ENCODE peak calls at places on chromosomes 6 and 20, in ten cellular contexts. One of them, this sample, is unnamed.

GRCh38 chr6:66326228-66326627 is 619.2 kb upstream of the EYS start:
- DNase-seq in uterus: no peak
- DNase-seq in heart left ventricle: no peak
- DNase-seq in IMR-90: no peak
- DNase-seq in ovary: no peak
- DNase-seq in A549: peak
- DNase-seq in spleen: no peak
- DNase-seq in breast epithelium: no peak
- DNase-seq in endothelial cell of umbilical vein: no peak
- DNase-seq in body of pancreas: no peak
- DNase-seq in this sample: no peak

GRCh38 chr6:107509506-107509905 is 19.6 kb downstream of the SOBP start:
- DNase-seq in uterus: no peak
- DNase-seq in heart left ventricle: no peak
- DNase-seq in IMR-90: peak
- DNase-seq in ovary: no peak
- DNase-seq in A549: no peak
- DNase-seq in spleen: no peak
- DNase-seq in breast epithelium: no peak
- DNase-seq in endothelial cell of umbilical vein: peak
- DNase-seq in body of pancreas: peak
- DNase-seq in this sample: no peak

GRCh38 chr20:36569847-36570429 is 3.5 kb upstream of the TGIF2 start:
- DNase-seq in uterus: no peak
- DNase-seq in heart left ventricle: no peak
- DNase-seq in IMR-90: peak
- DNase-seq in ovary: no peak
- DNase-seq in A549: no peak
- DNase-seq in spleen: no peak
- DNase-seq in breast epithelium: no peak
- DNase-seq in endothelial cell of umbilical vein: no peak
- DNase-seq in body of pancreas: no peak
- DNase-seq in this sample: no peak

GRCh38 chr6:21914121-21914973 is 320.8 kb downstream of the SOX4 start:
- DNase-seq in uterus: peak
- DNase-seq in heart left ventricle: peak
- DNase-seq in IMR-90: peak
- DNase-seq in ovary: no peak
- DNase-seq in A549: no peak
- DNase-seq in spleen: no peak
- DNase-seq in breast epithelium: peak
- DNase-seq in endothelial cell of umbilical vein: peak
- DNase-seq in body of pancreas: peak
- DNase-seq in this sample: peak

GRCh38 chr6:53975966-53976610 is 135.2 kb upstream of the MLIP start:
- DNase-seq in uterus: no peak
- DNase-seq in heart left ventricle: no peak
- DNase-seq in IMR-90: peak
- DNase-seq in ovary: no peak
- DNase-seq in A549: no peak
- DNase-seq in spleen: no peak
- DNase-seq in breast epithelium: no peak
- DNase-seq in endothelial cell of umbilical vein: no peak
- DNase-seq in body of pancreas: no peak
- DNase-seq in this sample: no peak

GRCh38 chr6:166636191-166636938 is 9.3 kb upstream of the RPS6KA2 start:
- DNase-seq in uterus: no peak
- DNase-seq in heart left ventricle: no peak
- DNase-seq in IMR-90: no peak
- DNase-seq in ovary: no peak
- DNase-seq in A549: no peak
- DNase-seq in spleen: no peak
- DNase-seq in breast epithelium: no peak
- DNase-seq in endothelial cell of umbilical vein: no peak
- DNase-seq in body of pancreas: no peak
- DNase-seq in this sample: no peak

GRCh38 chr6:26613717-26614683 is 17.2 kb downstream of the ABT1 start:
- DNase-seq in uterus: no peak
- DNase-seq in heart left ventricle: no peak
- DNase-seq in IMR-90: no peak
- DNase-seq in ovary: no peak
- DNase-seq in A549: no peak
- DNase-seq in spleen: no peak
- DNase-seq in breast epithelium: no peak
- DNase-seq in endothelial cell of umbilical vein: no peak
- DNase-seq in body of pancreas: peak
- DNase-seq in this sample: no peak

GRCh38 chr20:36478137-36478905 is 63.0 kb upstream of the MYL9 start:
- DNase-seq in uterus: no peak
- DNase-seq in heart left ventricle: no peak
- DNase-seq in IMR-90: peak
- DNase-seq in ovary: no peak
- DNase-seq in A549: no peak
- DNase-seq in spleen: no peak
- DNase-seq in breast epithelium: no peak
- DNase-seq in endothelial cell of umbilical vein: no peak
- DNase-seq in body of pancreas: no peak
- DNase-seq in this sample: no peak

GRCh38 chr6:52284131-52284459 is 447 bp downstream of the MCM3 start:
- DNase-seq in uterus: no peak
- DNase-seq in heart left ventricle: no peak
- DNase-seq in IMR-90: peak
- DNase-seq in ovary: no peak
- DNase-seq in A549: no peak
- DNase-seq in spleen: no peak
- DNase-seq in breast epithelium: no peak
- DNase-seq in endothelial cell of umbilical vein: no peak
- DNase-seq in body of pancreas: peak
- DNase-seq in this sample: peak

GRCh38 chr6:34528996-34529664 is 27.0 kb downstream of the SPDEF start:
- DNase-seq in uterus: no peak
- DNase-seq in heart left ventricle: peak
- DNase-seq in IMR-90: no peak
- DNase-seq in ovary: no peak
- DNase-seq in A549: no peak
- DNase-seq in spleen: peak
- DNase-seq in breast epithelium: no peak
- DNase-seq in endothelial cell of umbilical vein: no peak
- DNase-seq in body of pancreas: no peak
- DNase-seq in this sample: no peak

GRCh38 chr6:34526241-34526972 is 29.7 kb downstream of the SPDEF start:
- DNase-seq in uterus: peak
- DNase-seq in heart left ventricle: peak
- DNase-seq in IMR-90: no peak
- DNase-seq in ovary: peak
- DNase-seq in A549: no peak
- DNase-seq in spleen: peak
- DNase-seq in breast epithelium: no peak
- DNase-seq in endothelial cell of umbilical vein: no peak
- DNase-seq in body of pancreas: no peak
- DNase-seq in this sample: no peak

GRCh38 chr6:34527751-34528670 is 28.1 kb downstream of the SPDEF start:
- DNase-seq in uterus: no peak
- DNase-seq in heart left ventricle: peak
- DNase-seq in IMR-90: no peak
- DNase-seq in ovary: peak
- DNase-seq in A549: no peak
- DNase-seq in spleen: peak
- DNase-seq in breast epithelium: no peak
- DNase-seq in endothelial cell of umbilical vein: no peak
- DNase-seq in body of pancreas: no peak
- DNase-seq in this sample: no peak

GRCh38 chr6:34525431-34526175 is 30.5 kb downstream of the SPDEF start:
- DNase-seq in uterus: no peak
- DNase-seq in heart left ventricle: peak
- DNase-seq in IMR-90: no peak
- DNase-seq in ovary: peak
- DNase-seq in A549: no peak
- DNase-seq in spleen: peak
- DNase-seq in breast epithelium: no peak
- DNase-seq in endothelial cell of umbilical vein: no peak
- DNase-seq in body of pancreas: no peak
- DNase-seq in this sample: no peak

DNA sequence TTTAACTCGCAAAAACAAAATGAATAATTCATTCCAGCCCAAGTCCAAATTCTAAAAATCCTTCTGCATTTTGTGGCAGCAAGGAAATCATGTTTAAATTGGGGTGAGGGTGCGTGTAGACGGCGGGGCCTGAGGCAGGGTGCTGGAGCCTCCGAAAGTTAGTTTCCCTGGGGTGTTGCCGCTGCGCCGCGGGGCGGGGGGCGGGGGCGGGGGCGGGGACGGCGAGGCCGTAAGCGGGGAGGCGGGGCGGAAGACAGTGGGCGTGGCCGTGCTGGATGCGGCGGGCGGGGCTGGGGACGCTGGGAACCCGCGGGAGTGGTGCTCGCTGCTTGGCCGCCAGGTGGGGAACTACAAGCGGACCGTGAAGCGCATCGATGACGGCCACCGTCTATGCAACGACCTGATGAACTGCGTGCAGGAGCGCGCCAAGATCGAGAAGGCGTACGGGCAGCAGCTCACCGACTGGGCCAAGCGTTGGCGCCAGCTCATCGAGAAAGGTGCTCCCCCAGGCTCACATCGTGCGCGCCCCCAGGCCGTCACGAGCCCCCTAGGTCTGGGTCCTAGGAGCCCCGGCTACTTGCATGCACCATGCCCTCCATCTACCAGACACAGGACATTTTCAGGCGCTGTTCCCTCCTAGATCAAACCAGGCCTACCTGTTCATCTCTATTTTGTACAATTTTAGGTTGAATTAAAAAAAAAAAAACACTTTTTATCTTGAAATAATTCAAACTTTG is 29.0 kb downstream of the SPDEF start:
- DNase-seq in uterus: peak
- DNase-seq in heart left ventricle: peak
- DNase-seq in IMR-90: peak
- DNase-seq in ovary: peak
- DNase-seq in A549: peak
- DNase-seq in spleen: peak
- DNase-seq in breast epithelium: peak
- DNase-seq in endothelial cell of umbilical vein: peak
- DNase-seq in body of pancreas: peak
- DNase-seq in this sample: peak
- TF ChIP-seq POLR2A in uterus: peak
- TF ChIP-seq POLR2A in heart left ventricle: no peak
- TF ChIP-seq POLR2A in IMR-90: no peak
- TF ChIP-seq POLR2A in ovary: no peak
- TF ChIP-seq POLR2A in A549: peak
- TF ChIP-seq POLR2A in spleen: no peak
- TF ChIP-seq POLR2A in breast epithelium: no peak
- TF ChIP-seq POLR2A in endothelial cell of umbilical vein: peak
- TF ChIP-seq POLR2A in body of pancreas: no peak
- TF ChIP-seq POLR2A in this sample: no peak

GRCh38 chr6:144149894-144150672 is at the start of gene STX11:
- DNase-seq in uterus: peak
- DNase-seq in heart left ventricle: peak
- DNase-seq in IMR-90: peak
- DNase-seq in ovary: peak
- DNase-seq in A549: peak
- DNase-seq in spleen: peak
- DNase-seq in breast epithelium: peak
- DNase-seq in endothelial cell of umbilical vein: peak
- DNase-seq in body of pancreas: peak
- DNase-seq in this sample: peak
- TF ChIP-seq POLR2A in uterus: peak
- TF ChIP-seq POLR2A in heart left ventricle: no peak
- TF ChIP-seq POLR2A in IMR-90: no peak
- TF ChIP-seq POLR2A in ovary: no peak
- TF ChIP-seq POLR2A in A549: no peak
- TF ChIP-seq POLR2A in spleen: peak
- TF ChIP-seq POLR2A in breast epithelium: no peak
- TF ChIP-seq POLR2A in endothelial cell of umbilical vein: peak
- TF ChIP-seq POLR2A in body of pancreas: peak
- TF ChIP-seq POLR2A in this sample: no peak

DNA sequence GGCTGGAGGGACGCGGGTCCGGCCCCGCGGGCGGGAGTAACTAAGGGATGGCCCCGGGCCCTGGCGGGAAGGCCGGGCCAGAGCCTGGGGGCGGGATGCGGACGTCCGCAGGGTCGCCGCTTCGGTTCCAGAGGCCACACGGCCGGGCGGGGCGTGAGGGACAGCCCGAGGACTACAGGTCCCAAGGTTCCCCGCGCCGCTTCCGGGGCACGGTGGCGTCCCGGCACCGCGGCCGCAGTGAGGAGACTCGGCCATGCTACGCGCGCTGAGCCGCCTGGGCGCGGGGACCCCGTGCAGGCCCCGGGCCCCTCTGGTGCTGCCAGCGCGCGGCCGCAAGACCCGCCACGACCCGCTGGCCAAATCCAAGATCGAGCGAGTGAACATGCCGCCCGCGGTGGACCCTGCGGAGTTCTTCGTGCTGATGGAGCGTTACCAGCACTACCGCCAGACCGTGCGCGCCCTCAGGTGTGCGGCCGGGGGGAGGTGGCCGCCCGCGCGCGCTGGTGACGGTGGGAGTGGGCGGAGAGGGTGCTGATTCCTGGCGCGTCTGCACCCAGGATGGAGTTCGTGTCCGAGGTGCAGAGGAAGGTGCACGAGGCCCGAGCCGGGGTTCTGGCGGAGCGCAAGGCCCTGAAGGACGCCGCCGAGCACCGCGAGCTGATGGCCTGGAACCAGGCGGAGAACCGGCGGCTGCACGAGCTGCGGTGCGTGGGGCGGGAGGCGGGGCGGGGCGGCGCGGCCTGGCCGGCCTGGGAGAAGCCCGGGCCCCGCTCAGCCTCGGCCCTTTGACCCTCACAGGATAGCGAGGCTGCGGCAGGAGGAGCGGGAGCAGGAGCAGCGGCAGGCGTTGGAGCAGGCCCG is at the start of gene MRPS26:
- DNase-seq in uterus: peak
- DNase-seq in heart left ventricle: peak
- DNase-seq in IMR-90: peak
- DNase-seq in ovary: peak
- DNase-seq in A549: peak
- DNase-seq in spleen: peak
- DNase-seq in breast epithelium: peak
- DNase-seq in endothelial cell of umbilical vein: peak
- DNase-seq in body of pancreas: peak
- DNase-seq in this sample: peak
- TF ChIP-seq POLR2A in uterus: peak
- TF ChIP-seq POLR2A in heart left ventricle: no peak
- TF ChIP-seq POLR2A in IMR-90: no peak
- TF ChIP-seq POLR2A in ovary: peak
- TF ChIP-seq POLR2A in A549: peak
- TF ChIP-seq POLR2A in spleen: peak
- TF ChIP-seq POLR2A in breast epithelium: peak
- TF ChIP-seq POLR2A in endothelial cell of umbilical vein: peak
- TF ChIP-seq POLR2A in body of pancreas: peak
- TF ChIP-seq POLR2A in this sample: no peak

DNA sequence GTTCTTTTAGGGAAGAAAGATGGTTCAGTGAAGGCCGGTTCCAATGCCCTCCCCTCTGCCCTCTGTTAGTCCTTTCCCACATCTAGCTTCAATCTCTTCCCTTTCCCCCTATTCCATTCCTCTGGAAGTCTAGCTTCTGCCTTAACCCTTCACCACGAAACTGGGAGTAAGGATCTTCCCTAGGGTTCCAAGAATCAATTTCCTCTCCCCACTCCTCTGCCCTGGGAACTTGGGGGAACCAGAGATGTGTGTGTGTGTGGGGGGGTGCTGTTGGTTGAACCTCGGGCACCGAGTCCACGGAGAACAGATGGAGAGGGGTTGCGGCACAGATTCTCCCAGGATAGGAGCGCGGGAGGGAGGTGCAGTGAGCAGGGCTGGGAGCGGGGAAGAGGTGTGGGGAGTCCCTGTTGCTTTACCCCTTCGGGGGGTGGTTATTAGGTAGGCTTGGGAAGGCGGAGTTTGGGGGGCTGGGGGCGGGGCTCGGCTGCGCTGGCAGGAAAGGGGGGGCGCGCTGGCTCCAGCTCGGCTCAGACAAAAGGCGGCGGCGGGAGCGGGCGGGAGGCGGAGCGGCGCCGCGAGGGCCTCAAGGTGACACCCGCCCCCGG is at the start of gene TMEM151B:
- DNase-seq in uterus: no peak
- DNase-seq in heart left ventricle: no peak
- DNase-seq in IMR-90: no peak
- DNase-seq in ovary: no peak
- DNase-seq in A549: no peak
- DNase-seq in spleen: no peak
- DNase-seq in breast epithelium: no peak
- DNase-seq in endothelial cell of umbilical vein: no peak
- DNase-seq in body of pancreas: no peak
- DNase-seq in this sample: no peak
- TF ChIP-seq POLR2A in uterus: no peak
- TF ChIP-seq POLR2A in heart left ventricle: no peak
- TF ChIP-seq POLR2A in IMR-90: no peak
- TF ChIP-seq POLR2A in ovary: no peak
- TF ChIP-seq POLR2A in A549: no peak
- TF ChIP-seq POLR2A in spleen: no peak
- TF ChIP-seq POLR2A in breast epithelium: no peak
- TF ChIP-seq POLR2A in endothelial cell of umbilical vein: no peak
- TF ChIP-seq POLR2A in body of pancreas: no peak
- TF ChIP-seq POLR2A in this sample: no peak